ENCODE peak calls at places on chromosomes 5 and 9, in ten cellular contexts. L is H9; K is SK-N-SH; D is CD4-positive, alpha-beta T cell; P is astrocyte; U is foreskin keratinocyte; A is coronary artery; F is neural progenitor cell; C is AG04450; S is transverse colon. E is an unnamed sample.

GRCh38 chr9:134315716-134316443 is 10.4 kb upstream of the RXRA start:
- DNase-seq in L (no peak), K (no peak), D (no peak), P (no peak), U (no peak), A (no peak), F (no peak), C (no peak), S (no peak), E (no peak)

GRCh38 chr5:67815455-67816391 is 399.8 kb upstream of the PIK3R1 start:
- DNase-seq in L (no peak), K (no peak), D (no peak), P (peak), U (peak), A (no peak), F (no peak), C (no peak), S (no peak), E (peak)

GRCh38 chr9:126986506-126986951 is 71.9 kb downstream of the RALGPS1 start:
- DNase-seq in L (no peak), K (no peak), D (no peak), P (no peak), U (peak), A (no peak), F (no peak), C (no peak), S (peak), E (peak)

GRCh38 chr5:97004423-97005060 is 68.7 kb downstream of the LNPEP start:
- DNase-seq in L (no peak), K (no peak), D (no peak), P (no peak), U (no peak), A (no peak), F (no peak), C (no peak), S (no peak), E (no peak)

GRCh38 chr5:9054821-9055589 is 490.9 kb downstream of the SEMA5A start:
- DNase-seq in L (no peak), K (no peak), D (no peak), P (peak), U (peak), A (no peak), F (no peak), C (no peak), S (no peak), E (peak)

GRCh38 chr9:33436445-33436844 is 10.9 kb downstream of the AQP3 start:
- DNase-seq in L (no peak), K (no peak), D (no peak), P (no peak), U (no peak), A (no peak), F (peak), C (no peak), S (no peak), E (no peak)

GRCh38 chr9:23308114-23308513 is 517.9 kb downstream of the ELAVL2 start:
- DNase-seq in L (no peak), K (no peak), D (no peak), P (no peak), U (no peak), A (no peak), F (no peak), C (no peak), S (no peak), E (no peak)

GRCh38 chr5:23727271-23727670 is 219.9 kb downstream of the PRDM9 start:
- DNase-seq in L (no peak), K (no peak), D (no peak), P (no peak), U (no peak), A (no peak), F (no peak), C (no peak), S (no peak), E (no peak)

GRCh38 chr5:142915840-142916424 is 145.8 kb downstream of the ARHGAP26 start:
- DNase-seq in L (peak), K (peak), D (no peak), P (no peak), U (no peak), A (no peak), F (peak), C (no peak), S (peak), E (peak)

GRCh38 chr9:95073918-95074317 is 243.6 kb downstream of the FANCC start:
- DNase-seq in L (no peak), K (no peak), D (no peak), P (no peak), U (no peak), A (no peak), F (no peak), C (no peak), S (no peak), E (no peak)

GRCh38 chr9:106653111-106653697 is 209.8 kb upstream of the ZNF462 start:
- DNase-seq in L (no peak), K (no peak), D (no peak), P (no peak), U (no peak), A (no peak), F (no peak), C (no peak), S (no peak), E (no peak)

GRCh38 chr9:106643211-106643930 is 219.6 kb upstream of the ZNF462 start:
- DNase-seq in L (no peak), K (no peak), D (no peak), P (no peak), U (peak), A (no peak), F (no peak), C (no peak), S (no peak), E (no peak)

GRCh38 chr9:106649664-106650063 is 213.3 kb upstream of the ZNF462 start:
- DNase-seq in L (no peak), K (no peak), D (no peak), P (no peak), U (no peak), A (no peak), F (no peak), C (no peak), S (no peak), E (no peak)

GRCh38 chr9:106644661-106645060 is 218.3 kb upstream of the ZNF462 start:
- DNase-seq in L (no peak), K (no peak), D (no peak), P (no peak), U (no peak), A (no peak), F (no peak), C (no peak), S (no peak), E (no peak)

DNA sequence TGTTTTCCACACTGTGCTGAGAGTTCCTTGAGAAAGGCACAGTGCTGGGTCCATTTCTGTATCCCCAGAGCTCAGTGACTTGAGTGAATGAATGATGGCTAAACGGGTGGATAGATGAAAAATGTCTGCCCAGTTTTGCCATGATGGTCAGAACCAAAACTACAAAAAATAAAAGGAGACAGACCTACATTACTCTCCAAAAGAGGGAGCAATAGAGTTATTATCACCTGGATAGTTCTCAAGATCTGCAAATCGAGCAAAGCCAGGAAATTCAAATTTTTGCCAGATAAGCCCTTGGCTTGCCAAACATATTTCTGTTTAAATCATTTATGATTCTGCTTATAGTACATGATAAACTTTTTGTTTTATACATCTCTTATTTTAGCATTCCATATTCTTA is 214.2 kb upstream of the ZNF462 start:
- DNase-seq in L (no peak), K (no peak), D (no peak), P (no peak), U (peak), A (no peak), F (no peak), C (no peak), S (no peak), E (peak)
- TF ChIP-seq CTCF in L (peak), K (peak), D (no peak), P (no peak), U (peak), A (no peak), F (no peak), C (peak), S (no peak), E (peak)

GRCh38 chr9:93057024-93057702 is 1.3 kb upstream of the SUSD3 start:
- DNase-seq in L (peak), K (no peak), D (no peak), P (no peak), U (no peak), A (no peak), F (no peak), C (no peak), S (no peak), E (no peak)

GRCh38 chr9:93057703-93058356 is 671 bp upstream of the SUSD3 start:
- DNase-seq in L (no peak), K (no peak), D (no peak), P (no peak), U (no peak), A (no peak), F (no peak), C (no peak), S (no peak), E (no peak)

GRCh38 chr9:93059960-93060591 is 1.6 kb downstream of the SUSD3 start:
- DNase-seq in L (no peak), K (no peak), D (no peak), P (no peak), U (no peak), A (no peak), F (no peak), C (no peak), S (no peak), E (no peak)

GRCh38 chr9:93059097-93059959 is 827 bp downstream of the SUSD3 start:
- DNase-seq in L (no peak), K (no peak), D (no peak), P (no peak), U (no peak), A (no peak), F (no peak), C (no peak), S (peak), E (no peak)

GRCh38 chr9:93058357-93059096 is at the start of gene SUSD3:
- DNase-seq in L (peak), K (peak), D (peak), P (peak), U (no peak), A (no peak), F (peak), C (no peak), S (peak), E (no peak)
- H3K27ac ChIP-seq in L (no peak), K (no peak), D (peak), P (no peak), U (no peak), A (peak), F (no peak), C (no peak), S (peak), E (no peak)

GRCh38 chr9:117919594-117919993 is 215.4 kb downstream of the TLR4 start:
- DNase-seq in L (no peak), K (peak), D (no peak), P (no peak), U (no peak), A (no peak), F (no peak), C (no peak), S (no peak), E (no peak)
- TF ChIP-seq CTCF in L (no peak), K (no peak), D (no peak), P (no peak), U (no peak), A (no peak), F (no peak), C (no peak), S (no peak), E (no peak)

GRCh38 chr5:135626636-135627035 is 47.8 kb upstream of the CXCL14 start:
- DNase-seq in L (no peak), K (no peak), D (no peak), P (no peak), U (no peak), A (peak), F (no peak), C (no peak), S (no peak), E (no peak)
- H3K27ac ChIP-seq in L (no peak), K (no peak), D (no peak), P (no peak), U (no peak), A (no peak), F (no peak), C (no peak), S (no peak), E (no peak)

E was measured in mammary epithelial cell.